ENCODE peak calls at places on chromosomes 6 and 20, in seven cellular contexts. One of them, this sample, is unnamed.

GRCh38 chr20:61599061-61599930 is 347.2 kb downstream of the CDH4 start:
- DNase-seq in germinal center: no peak
- DNase-seq in T-helper 2 cell: no peak
- DNase-seq in adrenal gland: no peak
- DNase-seq in AML-193: no peak
- DNase-seq in breast epithelium: no peak
- DNase-seq in amniotic epithelial cell: no peak
- DNase-seq in this sample: no peak

GRCh38 chr6:90044833-90045337 is 150.6 kb downstream of the GJA10 start:
- DNase-seq in germinal center: no peak
- DNase-seq in T-helper 2 cell: no peak
- DNase-seq in adrenal gland: no peak
- DNase-seq in AML-193: no peak
- DNase-seq in breast epithelium: no peak
- DNase-seq in amniotic epithelial cell: peak; percentile 92
- DNase-seq in this sample: no peak

GRCh38 chr20:56391596-56392281 is at the start of gene AURKA:
- DNase-seq in germinal center: no peak
- DNase-seq in T-helper 2 cell: no peak
- DNase-seq in adrenal gland: no peak
- DNase-seq in AML-193: no peak
- DNase-seq in breast epithelium: no peak
- DNase-seq in amniotic epithelial cell: no peak
- DNase-seq in this sample: no peak

GRCh38 chr6:170270984-170271593 is 19.8 kb downstream of the DLL1 start:
- DNase-seq in germinal center: no peak
- DNase-seq in T-helper 2 cell: no peak
- DNase-seq in adrenal gland: no peak
- DNase-seq in AML-193: no peak
- DNase-seq in breast epithelium: no peak
- DNase-seq in amniotic epithelial cell: no peak
- DNase-seq in this sample: no peak

GRCh38 chr6:135423649-135424128 is 73.9 kb downstream of the AHI1 start:
- DNase-seq in germinal center: peak; percentile 42
- DNase-seq in T-helper 2 cell: no peak
- DNase-seq in adrenal gland: no peak
- DNase-seq in AML-193: peak; percentile 89
- DNase-seq in breast epithelium: no peak
- DNase-seq in amniotic epithelial cell: peak; percentile 51
- DNase-seq in this sample: peak; percentile 43

GRCh38 chr20:4152696-4153235 is 137.4 kb upstream of the RNF24 start:
- DNase-seq in germinal center: no peak
- DNase-seq in T-helper 2 cell: no peak
- DNase-seq in adrenal gland: peak; percentile 0
- DNase-seq in AML-193: no peak
- DNase-seq in breast epithelium: no peak
- DNase-seq in amniotic epithelial cell: no peak
- DNase-seq in this sample: no peak

GRCh38 chr6:129312865-129313264 is 397.1 kb downstream of the ARHGAP18 start:
- DNase-seq in germinal center: no peak
- DNase-seq in T-helper 2 cell: no peak
- DNase-seq in adrenal gland: no peak
- DNase-seq in AML-193: no peak
- DNase-seq in breast epithelium: no peak
- DNase-seq in amniotic epithelial cell: peak; percentile 21
- DNase-seq in this sample: no peak

GRCh38 chr6:41690541-41691330 is 44.7 kb downstream of the TFEB start:
- DNase-seq in germinal center: no peak
- DNase-seq in T-helper 2 cell: no peak
- DNase-seq in adrenal gland: peak; percentile 12
- DNase-seq in AML-193: no peak
- DNase-seq in breast epithelium: no peak
- DNase-seq in amniotic epithelial cell: no peak
- DNase-seq in this sample: no peak